ENCODE peak calls at places on chromosomes 6 and 20, in nine cellular contexts. R is right lobe of liver, O is heart left ventricle, U is body of pancreas, I is A549, K is ovary, N is spleen, Y is IMR-90, X is transverse colon. P is an unnamed sample.

GRCh38 chr6:134529921-134530320 is 212.0 kb upstream of the SGK1 start:
- DNase-seq in R (no peak), O (no peak), U (no peak), I (peak; percentile 28), K (no peak), N (no peak), Y (peak; percentile 48), X (no peak), P (no peak)

GRCh38 chr6:120774275-120774674 is 560.0 kb downstream of the TBC1D32 start:
- DNase-seq in R (no peak), O (no peak), U (no peak), I (no peak), K (no peak), N (no peak), Y (no peak), X (no peak), P (no peak)

GRCh38 chr6:35400901-35401311 is 51.2 kb upstream of the FANCE start:
- DNase-seq in R (no peak), O (no peak), U (peak; percentile 66), I (no peak), K (no peak), N (no peak), Y (peak; percentile 49), X (peak; percentile 47), P (no peak)

GRCh38 chr20:43727980-43728590 is 1.3 kb upstream of the GTSF1L start:
- DNase-seq in R (no peak), O (no peak), U (no peak), I (no peak), K (no peak), N (no peak), Y (peak; percentile 12), X (peak; percentile 30), P (no peak)

GRCh38 chr6:155004576-155005345 is 9.6 kb downstream of the TIAM2 start:
- DNase-seq in R (no peak), O (no peak), U (no peak), I (no peak), K (no peak), N (no peak), Y (no peak), X (no peak), P (no peak)

GRCh38 chr6:136728976-136729515 is 63.2 kb downstream of the MAP3K5 start:
- DNase-seq in R (no peak), O (no peak), U (no peak), I (no peak), K (no peak), N (no peak), Y (no peak), X (no peak), P (no peak)

GRCh38 chr6:43328528-43328927 is 19.9 kb upstream of the CRIP3 start:
- DNase-seq in R (no peak), O (no peak), U (peak; percentile 16), I (no peak), K (no peak), N (no peak), Y (no peak), X (no peak), P (no peak)

GRCh38 chr6:15399651-15400470 is 154.0 kb downstream of the JARID2 start:
- DNase-seq in R (peak; percentile 78), O (peak; percentile 77), U (peak; percentile 77), I (peak; percentile 15), K (peak; percentile 77), N (no peak), Y (peak; percentile 82), X (peak; percentile 60), P (peak; percentile 68)

GRCh38 chr20:58765795-58766194 is 73.2 kb downstream of the NPEPL1 start:
- DNase-seq in R (no peak), O (no peak), U (no peak), I (no peak), K (no peak), N (peak; percentile 22), Y (no peak), X (no peak), P (no peak)

GRCh38 chr20:59820204-59821041 is 113.0 kb downstream of the SYCP2 start:
- DNase-seq in R (no peak), O (no peak), U (no peak), I (no peak), K (peak; percentile 27), N (peak; percentile 34), Y (no peak), X (no peak), P (peak; percentile 57)

GRCh38 chr6:73342174-73342573 is 11.9 kb downstream of the DPPA5 start:
- DNase-seq in R (no peak), O (no peak), U (no peak), I (no peak), K (no peak), N (no peak), Y (no peak), X (no peak), P (no peak)

GRCh38 chr6:169880516-169880915 is 129.1 kb downstream of the ERMARD start:
- DNase-seq in R (no peak), O (no peak), U (no peak), I (no peak), K (no peak), N (peak; percentile 36), Y (no peak), X (no peak), P (no peak)

GRCh38 chr6:100803264-100803663 is 77.9 kb downstream of the ASCC3 start:
- DNase-seq in R (no peak), O (no peak), U (no peak), I (no peak), K (no peak), N (no peak), Y (no peak), X (no peak), P (no peak)

GRCh38 chr6:6712258-6712978 is 123.9 kb downstream of the LY86 start:
- DNase-seq in R (peak; percentile 78), O (no peak), U (peak; percentile 73), I (peak; percentile 60), K (no peak), N (no peak), Y (peak; percentile 87), X (peak; percentile 51), P (no peak)

GRCh38 chr6:34462561-34462971 is 3.3 kb upstream of the PACSIN1 start:
- DNase-seq in R (peak; percentile 70), O (no peak), U (peak; percentile 24), I (peak; percentile 55), K (no peak), N (peak; percentile 48), Y (no peak), X (peak; percentile 39), P (no peak)

GRCh38 chr20:22861990-22862389 is 173.1 kb upstream of the SSTR4 start:
- DNase-seq in R (no peak), O (peak; percentile 74), U (no peak), I (no peak), K (no peak), N (no peak), Y (no peak), X (no peak), P (no peak)

GRCh38 chr6:57013501-57013900 is 33.0 kb upstream of the KIAA1586 start:
- DNase-seq in R (no peak), O (no peak), U (no peak), I (no peak), K (no peak), N (no peak), Y (peak; percentile 77), X (no peak), P (no peak)

GRCh38 chr6:4613381-4613780 is 162.8 kb upstream of the CDYL start:
- DNase-seq in R (no peak), O (no peak), U (no peak), I (no peak), K (no peak), N (no peak), Y (no peak), X (no peak), P (no peak)

GRCh38 chr6:36289281-36290018 is 19.6 kb downstream of the PNPLA1 start:
- DNase-seq in R (no peak), O (no peak), U (no peak), I (no peak), K (no peak), N (no peak), Y (no peak), X (no peak), P (no peak)

GRCh38 chr20:20946122-20946759 is 159.9 kb downstream of the LINC00237 start:
- DNase-seq in R (no peak), O (no peak), U (no peak), I (no peak), K (no peak), N (no peak), Y (no peak), X (no peak), P (no peak)

GRCh38 chr20:2825770-2826169 is 9.6 kb downstream of the TMEM239 start:
- DNase-seq in R (no peak), O (no peak), U (no peak), I (no peak), K (no peak), N (no peak), Y (no peak), X (no peak), P (no peak)

GRCh38 chr6:33075568-33076405 is at the start of gene HLA-DPB1:
- DNase-seq in R (no peak), O (no peak), U (no peak), I (peak; percentile 28), K (no peak), N (peak; percentile 78), Y (peak; percentile 59), X (no peak), P (no peak)
- TF ChIP-seq POLR2A in R (peak; percentile 53), O (no peak), U (peak; percentile 70), I (no peak), K (no peak), N (peak; percentile 61), Y (no peak), X (peak; percentile 54), P (peak; percentile 60)

GRCh38 chr20:54102543-54102942 is 32.1 kb upstream of the BCAS1 start:
- DNase-seq in R (no peak), O (no peak), U (no peak), I (no peak), K (no peak), N (no peak), Y (no peak), X (no peak), P (no peak)
- TF ChIP-seq CTCF in R (no peak), O (no peak), U (no peak), I (no peak), K (no peak), N (no peak), Y (no peak), X (no peak), P (no peak)

GRCh38 chr6:67358241-67358640 is 1276.8 kb upstream of the ADGRB3 start:
- DNase-seq in R (no peak), O (no peak), U (no peak), I (no peak), K (no peak), N (no peak), Y (no peak), X (no peak), P (no peak)

GRCh38 chr6:67361264-67361663 is 1273.8 kb upstream of the ADGRB3 start:
- DNase-seq in R (no peak), O (no peak), U (no peak), I (no peak), K (no peak), N (no peak), Y (no peak), X (no peak), P (no peak)

GRCh38 chr6:67362976-67363375 is 1272.1 kb upstream of the ADGRB3 start:
- DNase-seq in R (no peak), O (no peak), U (no peak), I (no peak), K (no peak), N (no peak), Y (no peak), X (no peak), P (no peak)
- TF ChIP-seq POLR2A in R (no peak), O (no peak), U (no peak), I (no peak), K (no peak), N (no peak), Y (no peak), X (no peak), P (no peak)

GRCh38 chr6:108247965-108248536 is 12.8 kb downstream of the SNX3 start:
- DNase-seq in R (no peak), O (no peak), U (no peak), I (no peak), K (no peak), N (no peak), Y (no peak), X (no peak), P (no peak)
- TF ChIP-seq CTCF in R (no peak), O (no peak), U (no peak), I (peak; percentile 11), K (no peak), N (no peak), Y (no peak), X (no peak), P (no peak)

P was measured in gastrocnemius medialis.